ENCODE peak calls at places on chromosomes 1 and 21, in six cellular contexts. G is ovary; C is left cardiac atrium; K is left lobe of liver; Z is CD8-positive, alpha-beta T cell; E is foreskin keratinocyte. V is an unnamed sample.

GRCh38 chr1:53139911-53140310 is 2.5 kb downstream of the SLC1A7 start:
- DNase-seq in G (no peak), E (no peak), C (no peak), K (no peak), Z (no peak), V (no peak)

GRCh38 chr1:202710070-202711025 is at the start of gene SYT2:
- DNase-seq in E (no peak), Z (no peak), K (no peak), C (peak), G (peak), V (no peak)

GRCh38 chr1:222928212-222928611 is 113.4 kb downstream of the DISP1 start:
- DNase-seq in G (peak), K (peak), E (no peak), C (peak), Z (no peak), V (peak)

GRCh38 chr1:230568008-230568407 is 74.3 kb upstream of the COG2 start:
- DNase-seq in E (peak), Z (no peak), K (no peak), G (no peak), C (no peak), V (no peak)

GRCh38 chr1:233491953-233492627 is 121.8 kb upstream of the KCNK1 start:
- DNase-seq in C (no peak), K (no peak), Z (no peak), E (no peak), G (no peak), V (no peak)

GRCh38 chr1:55723001-55723400 is 507.8 kb upstream of the USP24 start:
- DNase-seq in K (no peak), E (no peak), G (no peak), C (no peak), Z (no peak), V (no peak)

GRCh38 chr1:235511470-235512240 is 7.4 kb upstream of the B3GALNT2 start:
- DNase-seq in K (no peak), G (no peak), C (no peak), E (no peak), Z (no peak), V (no peak)

GRCh38 chr1:222820159-222820732 is 5.4 kb downstream of the DISP1 start:
- DNase-seq in C (no peak), Z (no peak), E (peak), K (no peak), G (no peak), V (no peak)

GRCh38 chr1:95287078-95287477 is 53.1 kb downstream of the RWDD3 start:
- DNase-seq in C (no peak), Z (no peak), G (no peak), K (no peak), E (no peak), V (no peak)

GRCh38 chr1:63601463-63601862 is 8.3 kb downstream of the PGM1 start:
- DNase-seq in G (no peak), C (no peak), Z (no peak), E (no peak), K (no peak), V (no peak)

GRCh38 chr1:117838911-117839310 is 90.5 kb downstream of the GDAP2 start:
- DNase-seq in Z (no peak), C (no peak), E (peak), K (no peak), G (no peak), V (no peak)

GRCh38 chr1:244181867-244182266 is 130.8 kb downstream of the ZBTB18 start:
- DNase-seq in Z (no peak), G (no peak), C (no peak), K (no peak), E (no peak), V (no peak)

GRCh38 chr1:33060579-33061083 is 20.3 kb upstream of the AZIN2 start:
- DNase-seq in Z (no peak), K (no peak), G (no peak), C (peak), E (peak), V (peak)

GRCh38 chr1:36380782-36381181 is 4.9 kb downstream of the STK40 start:
- DNase-seq in E (no peak), K (no peak), G (no peak), C (no peak), Z (no peak), V (no peak)

GRCh38 chr1:151819951-151820623 is 11.5 kb downstream of the RORC start:
- DNase-seq in Z (no peak), E (no peak), K (peak), C (no peak), G (no peak), V (no peak)

GRCh38 chr1:175373786-175374623 is 181.4 kb upstream of the KIAA0040 start:
- DNase-seq in G (no peak), E (no peak), Z (no peak), C (no peak), K (no peak), V (no peak)

GRCh38 chr1:243416510-243416909 is 160.7 kb downstream of the SDCCAG8 start:
- DNase-seq in K (no peak), C (no peak), E (no peak), Z (no peak), G (no peak), V (no peak)

GRCh38 chr1:2212542-2213491 is 15.3 kb upstream of the SKI start:
- DNase-seq in G (peak), E (no peak), K (peak), C (peak), Z (peak), V (peak)

GRCh38 chr1:227549892-227550291 is 13.5 kb upstream of the ZNF678 start:
- DNase-seq in G (no peak), C (no peak), K (no peak), Z (no peak), E (no peak), V (no peak)

GRCh38 chr1:35215346-35215745 is 22.4 kb upstream of the SFPQ start:
- DNase-seq in E (no peak), C (no peak), Z (no peak), G (no peak), K (no peak), V (no peak)

GRCh38 chr21:33238565-33239255 is 9.0 kb downstream of the IFNAR2 start:
- DNase-seq in G (no peak), Z (no peak), K (no peak), E (no peak), C (no peak), V (no peak)

GRCh38 chr1:236860674-236861073 is 65.6 kb downstream of the MTR start:
- DNase-seq in Z (no peak), G (no peak), K (no peak), E (no peak), C (no peak), V (no peak)